ENCODE peak calls at places on chromosomes 6 and 20, in seven cellular contexts. One of them, this sample, is unnamed.

GRCh38 chr6:72621243-72622093 is at the start of gene KCNQ5:
- DNase-seq in brain microvascular endothelial cell: no peak
- DNase-seq in AG10803: peak
- DNase-seq in epithelial cell of esophagus: peak
- DNase-seq in mesenchymal stem cell: peak
- DNase-seq in CD4-positive, CD25-positive, alpha-beta regulatory T cell: peak
- DNase-seq in pancreas: peak
- DNase-seq in this sample: no peak

GRCh38 chr6:16725145-16725864 is 36.0 kb downstream of the ATXN1 start:
- DNase-seq in brain microvascular endothelial cell: no peak
- DNase-seq in AG10803: peak
- DNase-seq in epithelial cell of esophagus: peak
- DNase-seq in mesenchymal stem cell: peak
- DNase-seq in CD4-positive, CD25-positive, alpha-beta regulatory T cell: no peak
- DNase-seq in pancreas: no peak
- DNase-seq in this sample: no peak

GRCh38 chr6:33904050-33904827 is 100.4 kb upstream of the MLN start:
- DNase-seq in brain microvascular endothelial cell: no peak
- DNase-seq in AG10803: no peak
- DNase-seq in epithelial cell of esophagus: no peak
- DNase-seq in mesenchymal stem cell: no peak
- DNase-seq in CD4-positive, CD25-positive, alpha-beta regulatory T cell: peak
- DNase-seq in pancreas: no peak
- DNase-seq in this sample: peak

GRCh38 chr20:44532981-44533331 is 11.1 kb upstream of the SERINC3 start:
- DNase-seq in brain microvascular endothelial cell: peak
- DNase-seq in AG10803: peak
- DNase-seq in epithelial cell of esophagus: no peak
- DNase-seq in mesenchymal stem cell: peak
- DNase-seq in CD4-positive, CD25-positive, alpha-beta regulatory T cell: no peak
- DNase-seq in pancreas: no peak
- DNase-seq in this sample: peak

GRCh38 chr6:3473773-3474172 is 16.9 kb upstream of the SLC22A23 start:
- DNase-seq in brain microvascular endothelial cell: no peak
- DNase-seq in AG10803: peak
- DNase-seq in epithelial cell of esophagus: no peak
- DNase-seq in mesenchymal stem cell: peak
- DNase-seq in CD4-positive, CD25-positive, alpha-beta regulatory T cell: no peak
- DNase-seq in pancreas: no peak
- DNase-seq in this sample: no peak

GRCh38 chr20:10469599-10469998 is 34.5 kb downstream of the SLX4IP start:
- DNase-seq in brain microvascular endothelial cell: peak
- DNase-seq in AG10803: peak
- DNase-seq in epithelial cell of esophagus: peak
- DNase-seq in mesenchymal stem cell: peak
- DNase-seq in CD4-positive, CD25-positive, alpha-beta regulatory T cell: peak
- DNase-seq in pancreas: no peak
- DNase-seq in this sample: peak

GRCh38 chr6:129331450-129332138 is 378.4 kb downstream of the ARHGAP18 start:
- DNase-seq in brain microvascular endothelial cell: peak
- DNase-seq in AG10803: peak
- DNase-seq in epithelial cell of esophagus: peak
- DNase-seq in mesenchymal stem cell: peak
- DNase-seq in CD4-positive, CD25-positive, alpha-beta regulatory T cell: no peak
- DNase-seq in pancreas: no peak
- DNase-seq in this sample: no peak

GRCh38 chr6:45741437-45742166 is 274.1 kb downstream of the CLIC5 start:
- DNase-seq in brain microvascular endothelial cell: no peak
- DNase-seq in AG10803: peak
- DNase-seq in epithelial cell of esophagus: no peak
- DNase-seq in mesenchymal stem cell: no peak
- DNase-seq in CD4-positive, CD25-positive, alpha-beta regulatory T cell: no peak
- DNase-seq in pancreas: no peak
- DNase-seq in this sample: no peak

GRCh38 chr6:82006027-82006738 is 241.4 kb downstream of the IBTK start:
- DNase-seq in brain microvascular endothelial cell: peak
- DNase-seq in AG10803: peak
- DNase-seq in epithelial cell of esophagus: peak
- DNase-seq in mesenchymal stem cell: peak
- DNase-seq in CD4-positive, CD25-positive, alpha-beta regulatory T cell: no peak
- DNase-seq in pancreas: no peak
- DNase-seq in this sample: peak

GRCh38 chr20:53654932-53655674 is 61.5 kb upstream of the ZNF217 start:
- DNase-seq in brain microvascular endothelial cell: no peak
- DNase-seq in AG10803: no peak
- DNase-seq in epithelial cell of esophagus: no peak
- DNase-seq in mesenchymal stem cell: peak
- DNase-seq in CD4-positive, CD25-positive, alpha-beta regulatory T cell: no peak
- DNase-seq in pancreas: no peak
- DNase-seq in this sample: no peak
- H3K4me3 ChIP-seq in brain microvascular endothelial cell: no peak
- H3K4me3 ChIP-seq in AG10803: no peak
- H3K4me3 ChIP-seq in epithelial cell of esophagus: no peak
- H3K4me3 ChIP-seq in mesenchymal stem cell: peak
- H3K4me3 ChIP-seq in CD4-positive, CD25-positive, alpha-beta regulatory T cell: no peak
- H3K4me3 ChIP-seq in pancreas: no peak
- H3K4me3 ChIP-seq in this sample: no peak

GRCh38 chr6:63805808-63806572 is 170.4 kb downstream of the PHF3 start:
- DNase-seq in brain microvascular endothelial cell: peak
- DNase-seq in AG10803: peak
- DNase-seq in epithelial cell of esophagus: peak
- DNase-seq in mesenchymal stem cell: peak
- DNase-seq in CD4-positive, CD25-positive, alpha-beta regulatory T cell: no peak
- DNase-seq in pancreas: no peak
- DNase-seq in this sample: no peak

GRCh38 chr6:63808576-63808975 is 173.0 kb downstream of the PHF3 start:
- DNase-seq in brain microvascular endothelial cell: no peak
- DNase-seq in AG10803: no peak
- DNase-seq in epithelial cell of esophagus: no peak
- DNase-seq in mesenchymal stem cell: no peak
- DNase-seq in CD4-positive, CD25-positive, alpha-beta regulatory T cell: no peak
- DNase-seq in pancreas: no peak
- DNase-seq in this sample: no peak

GRCh38 chr6:63805345-63805744 is 169.7 kb downstream of the PHF3 start:
- DNase-seq in brain microvascular endothelial cell: no peak
- DNase-seq in AG10803: no peak
- DNase-seq in epithelial cell of esophagus: no peak
- DNase-seq in mesenchymal stem cell: no peak
- DNase-seq in CD4-positive, CD25-positive, alpha-beta regulatory T cell: no peak
- DNase-seq in pancreas: no peak
- DNase-seq in this sample: no peak

GRCh38 chr6:63806573-63806913 is 170.9 kb downstream of the PHF3 start:
- DNase-seq in brain microvascular endothelial cell: no peak
- DNase-seq in AG10803: no peak
- DNase-seq in epithelial cell of esophagus: no peak
- DNase-seq in mesenchymal stem cell: no peak
- DNase-seq in CD4-positive, CD25-positive, alpha-beta regulatory T cell: no peak
- DNase-seq in pancreas: no peak
- DNase-seq in this sample: no peak

DNA sequence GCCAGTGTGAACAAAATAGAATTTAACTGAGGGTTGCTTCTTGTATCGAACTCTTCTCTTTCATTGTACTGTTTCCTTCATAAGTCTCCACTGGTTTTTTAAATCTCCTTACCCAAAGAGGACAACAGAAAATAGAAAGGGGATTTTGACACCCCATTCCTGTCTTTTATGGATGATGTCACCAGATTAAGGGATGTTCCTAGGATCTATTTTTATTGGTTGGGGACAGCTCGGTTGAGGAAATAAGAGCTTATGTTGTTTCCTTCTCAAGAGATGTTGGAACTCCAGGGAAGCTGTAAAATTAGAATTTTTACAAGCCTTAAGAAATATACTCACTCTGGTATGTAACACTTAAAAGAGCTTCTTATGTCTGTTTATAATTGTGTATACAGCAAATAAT is 171.5 kb downstream of the PHF3 start:
- DNase-seq in brain microvascular endothelial cell: no peak
- DNase-seq in AG10803: no peak
- DNase-seq in epithelial cell of esophagus: no peak
- DNase-seq in mesenchymal stem cell: peak
- DNase-seq in CD4-positive, CD25-positive, alpha-beta regulatory T cell: no peak
- DNase-seq in pancreas: no peak
- DNase-seq in this sample: no peak
- H3K4me3 ChIP-seq in brain microvascular endothelial cell: no peak
- H3K4me3 ChIP-seq in AG10803: no peak
- H3K4me3 ChIP-seq in epithelial cell of esophagus: no peak
- H3K4me3 ChIP-seq in mesenchymal stem cell: peak
- H3K4me3 ChIP-seq in CD4-positive, CD25-positive, alpha-beta regulatory T cell: no peak
- H3K4me3 ChIP-seq in pancreas: no peak
- H3K4me3 ChIP-seq in this sample: no peak

GRCh38 chr20:59392741-59393140 is 92.3 kb downstream of the EDN3 start:
- DNase-seq in brain microvascular endothelial cell: no peak
- DNase-seq in AG10803: no peak
- DNase-seq in epithelial cell of esophagus: no peak
- DNase-seq in mesenchymal stem cell: no peak
- DNase-seq in CD4-positive, CD25-positive, alpha-beta regulatory T cell: no peak
- DNase-seq in pancreas: no peak
- DNase-seq in this sample: no peak

GRCh38 chr20:59398552-59399265 is 98.3 kb downstream of the EDN3 start:
- DNase-seq in brain microvascular endothelial cell: no peak
- DNase-seq in AG10803: no peak
- DNase-seq in epithelial cell of esophagus: no peak
- DNase-seq in mesenchymal stem cell: no peak
- DNase-seq in CD4-positive, CD25-positive, alpha-beta regulatory T cell: no peak
- DNase-seq in pancreas: no peak
- DNase-seq in this sample: no peak

GRCh38 chr20:59393142-59393541 is 92.7 kb downstream of the EDN3 start:
- DNase-seq in brain microvascular endothelial cell: no peak
- DNase-seq in AG10803: no peak
- DNase-seq in epithelial cell of esophagus: no peak
- DNase-seq in mesenchymal stem cell: no peak
- DNase-seq in CD4-positive, CD25-positive, alpha-beta regulatory T cell: no peak
- DNase-seq in pancreas: no peak
- DNase-seq in this sample: no peak

GRCh38 chr20:59391975-59392374 is 91.6 kb downstream of the EDN3 start:
- DNase-seq in brain microvascular endothelial cell: no peak
- DNase-seq in AG10803: no peak
- DNase-seq in epithelial cell of esophagus: no peak
- DNase-seq in mesenchymal stem cell: no peak
- DNase-seq in CD4-positive, CD25-positive, alpha-beta regulatory T cell: no peak
- DNase-seq in pancreas: no peak
- DNase-seq in this sample: no peak

GRCh38 chr20:59395729-59396128 is 95.3 kb downstream of the EDN3 start:
- DNase-seq in brain microvascular endothelial cell: no peak
- DNase-seq in AG10803: no peak
- DNase-seq in epithelial cell of esophagus: no peak
- DNase-seq in mesenchymal stem cell: no peak
- DNase-seq in CD4-positive, CD25-positive, alpha-beta regulatory T cell: no peak
- DNase-seq in pancreas: no peak
- DNase-seq in this sample: no peak
- H3K4me3 ChIP-seq in brain microvascular endothelial cell: no peak
- H3K4me3 ChIP-seq in AG10803: no peak
- H3K4me3 ChIP-seq in epithelial cell of esophagus: no peak
- H3K4me3 ChIP-seq in mesenchymal stem cell: no peak
- H3K4me3 ChIP-seq in CD4-positive, CD25-positive, alpha-beta regulatory T cell: no peak
- H3K4me3 ChIP-seq in pancreas: no peak
- H3K4me3 ChIP-seq in this sample: no peak

GRCh38 chr20:23082846-23083552 is 3.1 kb downstream of the CD93 start:
- DNase-seq in brain microvascular endothelial cell: no peak
- DNase-seq in AG10803: no peak
- DNase-seq in epithelial cell of esophagus: peak
- DNase-seq in mesenchymal stem cell: no peak
- DNase-seq in CD4-positive, CD25-positive, alpha-beta regulatory T cell: no peak
- DNase-seq in pancreas: no peak
- DNase-seq in this sample: no peak
- H3K4me3 ChIP-seq in brain microvascular endothelial cell: no peak
- H3K4me3 ChIP-seq in AG10803: no peak
- H3K4me3 ChIP-seq in epithelial cell of esophagus: no peak
- H3K4me3 ChIP-seq in mesenchymal stem cell: no peak
- H3K4me3 ChIP-seq in CD4-positive, CD25-positive, alpha-beta regulatory T cell: peak
- H3K4me3 ChIP-seq in pancreas: no peak
- H3K4me3 ChIP-seq in this sample: no peak

GRCh38 chr6:157531169-157531985 is 150.4 kb downstream of the ZDHHC14 start:
- DNase-seq in brain microvascular endothelial cell: no peak
- DNase-seq in AG10803: no peak
- DNase-seq in epithelial cell of esophagus: no peak
- DNase-seq in mesenchymal stem cell: no peak
- DNase-seq in CD4-positive, CD25-positive, alpha-beta regulatory T cell: no peak
- DNase-seq in pancreas: no peak
- DNase-seq in this sample: no peak
- H3K4me3 ChIP-seq in brain microvascular endothelial cell: no peak
- H3K4me3 ChIP-seq in AG10803: no peak
- H3K4me3 ChIP-seq in epithelial cell of esophagus: no peak
- H3K4me3 ChIP-seq in mesenchymal stem cell: no peak
- H3K4me3 ChIP-seq in CD4-positive, CD25-positive, alpha-beta regulatory T cell: no peak
- H3K4me3 ChIP-seq in pancreas: no peak
- H3K4me3 ChIP-seq in this sample: no peak

GRCh38 chr6:64437996-64438395 is 802.4 kb downstream of the PHF3 start:
- DNase-seq in brain microvascular endothelial cell: no peak
- DNase-seq in AG10803: no peak
- DNase-seq in epithelial cell of esophagus: no peak
- DNase-seq in mesenchymal stem cell: no peak
- DNase-seq in CD4-positive, CD25-positive, alpha-beta regulatory T cell: no peak
- DNase-seq in pancreas: no peak
- DNase-seq in this sample: no peak
- H3K4me3 ChIP-seq in brain microvascular endothelial cell: no peak
- H3K4me3 ChIP-seq in AG10803: no peak
- H3K4me3 ChIP-seq in epithelial cell of esophagus: no peak
- H3K4me3 ChIP-seq in mesenchymal stem cell: no peak
- H3K4me3 ChIP-seq in CD4-positive, CD25-positive, alpha-beta regulatory T cell: no peak
- H3K4me3 ChIP-seq in pancreas: no peak
- H3K4me3 ChIP-seq in this sample: no peak